ENCODE peak calls at places on chromosomes 3 and 15, in seven cellular contexts. I is kidney tubule cell, N is GM03348, K is SK-N-DZ, D is occipital lobe, G is Caki2, J is T-helper 17 cell. H is an unnamed sample.

GRCh38 chr3:36493051-36493450 is 112.7 kb downstream of the STAC start:
- DNase-seq in I (peak), N (no peak), K (no peak), D (no peak), G (no peak), J (no peak), H (no peak)

GRCh38 chr3:112734718-112735350 is 93.9 kb upstream of the CCDC80 start:
- DNase-seq in I (peak), N (peak), K (peak), D (no peak), G (peak), J (peak), H (peak)

GRCh38 chr3:190076138-190076537 is 44.6 kb downstream of the P3H2 start:
- DNase-seq in I (no peak), N (peak), K (no peak), D (no peak), G (no peak), J (no peak), H (no peak)

GRCh38 chr15:59953392-59953883 is 50.7 kb upstream of the FOXB1 start:
- DNase-seq in I (peak), N (no peak), K (no peak), D (no peak), G (no peak), J (no peak), H (no peak)

GRCh38 chr15:89375093-89376062 is 40.8 kb upstream of the POLG start:
- DNase-seq in I (no peak), N (no peak), K (no peak), D (no peak), G (no peak), J (no peak), H (no peak)

GRCh38 chr3:177610677-177611654 is 413.7 kb upstream of the TBL1XR1 start:
- DNase-seq in I (no peak), N (no peak), K (no peak), D (no peak), G (no peak), J (no peak), H (no peak)

GRCh38 chr3:152257246-152258074 is 11.3 kb upstream of the MBNL1 start:
- DNase-seq in I (no peak), N (no peak), K (no peak), D (no peak), G (no peak), J (no peak), H (no peak)

GRCh38 chr3:32531010-32531647 is 28.5 kb upstream of the CMTM6 start:
- DNase-seq in I (no peak), N (no peak), K (no peak), D (no peak), G (no peak), J (no peak), H (no peak)

GRCh38 chr3:56133423-56133822 is 334.8 kb downstream of the ERC2 start:
- DNase-seq in I (peak), N (peak), K (no peak), D (no peak), G (no peak), J (no peak), H (peak)

GRCh38 chr3:114939920-114940319 is 207.2 kb downstream of the ZBTB20 start:
- DNase-seq in I (no peak), N (no peak), K (no peak), D (no peak), G (no peak), J (no peak), H (no peak)

GRCh38 chr15:91135201-91136130 is 35.4 kb downstream of the SV2B start:
- DNase-seq in I (peak), N (no peak), K (no peak), D (no peak), G (peak), J (no peak), H (no peak)

GRCh38 chr3:31766654-31767053 is 214.4 kb downstream of the OSBPL10 start:
- DNase-seq in I (no peak), N (no peak), K (no peak), D (no peak), G (no peak), J (no peak), H (no peak)

GRCh38 chr3:171827836-171828458 is 15.2 kb upstream of the TMEM212 start:
- DNase-seq in I (no peak), N (no peak), K (no peak), D (no peak), G (no peak), J (no peak), H (no peak)

GRCh38 chr3:150203273-150203672 is 204.8 kb upstream of the TSC22D2 start:
- DNase-seq in I (no peak), N (peak), K (no peak), D (no peak), G (no peak), J (no peak), H (no peak)

GRCh38 chr3:171132873-171133272 is 106.4 kb upstream of the SLC2A2 start:
- DNase-seq in I (peak), N (peak), K (no peak), D (no peak), G (peak), J (no peak), H (peak)

H was measured in bronchial epithelial cell.